ENCODE peak calls at places on chromosomes 6 and 20, in ten cellular contexts. One of them, this sample, is unnamed.

GRCh38 chr6:88238065-88238464 is 71.9 kb upstream of the CNR1 start:
- DNase-seq in cardiac fibroblast: peak
- DNase-seq in fibroblast of pulmonary artery: peak
- DNase-seq in T follicular helper cell: no peak
- DNase-seq in IMR-90: no peak
- DNase-seq in HFFc6: no peak
- DNase-seq in tibial artery: no peak
- DNase-seq in sigmoid colon: no peak
- DNase-seq in DMS 273 treated with DMSO at 0.1 percent for 48 hours: peak
- DNase-seq in lung microvascular endothelial cell: peak
- DNase-seq in this sample: no peak

GRCh38 chr6:138240476-138241245 is 22.4 kb upstream of the PBOV1 start:
- DNase-seq in cardiac fibroblast: peak
- DNase-seq in fibroblast of pulmonary artery: no peak
- DNase-seq in T follicular helper cell: no peak
- DNase-seq in IMR-90: no peak
- DNase-seq in HFFc6: peak
- DNase-seq in tibial artery: no peak
- DNase-seq in sigmoid colon: no peak
- DNase-seq in DMS 273 treated with DMSO at 0.1 percent for 48 hours: peak
- DNase-seq in lung microvascular endothelial cell: no peak
- DNase-seq in this sample: no peak

GRCh38 chr6:83474309-83474708 is 38.0 kb upstream of the PRSS35 start:
- DNase-seq in cardiac fibroblast: peak
- DNase-seq in fibroblast of pulmonary artery: peak
- DNase-seq in T follicular helper cell: no peak
- DNase-seq in IMR-90: peak
- DNase-seq in HFFc6: no peak
- DNase-seq in tibial artery: no peak
- DNase-seq in sigmoid colon: no peak
- DNase-seq in DMS 273 treated with DMSO at 0.1 percent for 48 hours: no peak
- DNase-seq in lung microvascular endothelial cell: peak
- DNase-seq in this sample: no peak

GRCh38 chr6:107847844-107848802 is 24.0 kb upstream of the SCML4 start:
- DNase-seq in cardiac fibroblast: peak
- DNase-seq in fibroblast of pulmonary artery: peak
- DNase-seq in T follicular helper cell: peak
- DNase-seq in IMR-90: peak
- DNase-seq in HFFc6: peak
- DNase-seq in tibial artery: peak
- DNase-seq in sigmoid colon: peak
- DNase-seq in DMS 273 treated with DMSO at 0.1 percent for 48 hours: peak
- DNase-seq in lung microvascular endothelial cell: peak
- DNase-seq in this sample: peak

GRCh38 chr6:52361945-52362442 is at the start of gene PAQR8:
- DNase-seq in cardiac fibroblast: peak
- DNase-seq in fibroblast of pulmonary artery: peak
- DNase-seq in T follicular helper cell: peak
- DNase-seq in IMR-90: peak
- DNase-seq in HFFc6: peak
- DNase-seq in tibial artery: peak
- DNase-seq in sigmoid colon: peak
- DNase-seq in DMS 273 treated with DMSO at 0.1 percent for 48 hours: no peak
- DNase-seq in lung microvascular endothelial cell: peak
- DNase-seq in this sample: peak

GRCh38 chr6:106916891-106917290 is 57.6 kb downstream of the CD24 start:
- DNase-seq in cardiac fibroblast: no peak
- DNase-seq in fibroblast of pulmonary artery: no peak
- DNase-seq in T follicular helper cell: no peak
- DNase-seq in IMR-90: no peak
- DNase-seq in HFFc6: no peak
- DNase-seq in tibial artery: no peak
- DNase-seq in sigmoid colon: no peak
- DNase-seq in DMS 273 treated with DMSO at 0.1 percent for 48 hours: no peak
- DNase-seq in lung microvascular endothelial cell: no peak
- DNase-seq in this sample: no peak

GRCh38 chr6:30727920-30728605 is 7.9 kb downstream of the TUBB start:
- DNase-seq in cardiac fibroblast: peak
- DNase-seq in fibroblast of pulmonary artery: peak
- DNase-seq in T follicular helper cell: no peak
- DNase-seq in IMR-90: peak
- DNase-seq in HFFc6: peak
- DNase-seq in tibial artery: no peak
- DNase-seq in sigmoid colon: no peak
- DNase-seq in DMS 273 treated with DMSO at 0.1 percent for 48 hours: no peak
- DNase-seq in lung microvascular endothelial cell: no peak
- DNase-seq in this sample: no peak

GRCh38 chr6:4606016-4606415 is 170.2 kb upstream of the CDYL start:
- DNase-seq in cardiac fibroblast: no peak
- DNase-seq in fibroblast of pulmonary artery: no peak
- DNase-seq in T follicular helper cell: no peak
- DNase-seq in IMR-90: no peak
- DNase-seq in HFFc6: no peak
- DNase-seq in tibial artery: no peak
- DNase-seq in sigmoid colon: no peak
- DNase-seq in DMS 273 treated with DMSO at 0.1 percent for 48 hours: no peak
- DNase-seq in lung microvascular endothelial cell: no peak
- DNase-seq in this sample: no peak

GRCh38 chr6:113939825-113940224 is 31.1 kb downstream of the HDAC2 start:
- DNase-seq in cardiac fibroblast: no peak
- DNase-seq in fibroblast of pulmonary artery: no peak
- DNase-seq in T follicular helper cell: no peak
- DNase-seq in IMR-90: no peak
- DNase-seq in HFFc6: no peak
- DNase-seq in tibial artery: no peak
- DNase-seq in sigmoid colon: no peak
- DNase-seq in DMS 273 treated with DMSO at 0.1 percent for 48 hours: no peak
- DNase-seq in lung microvascular endothelial cell: no peak
- DNase-seq in this sample: no peak

GRCh38 chr6:11231564-11232176 is 798 bp downstream of the NEDD9 start:
- DNase-seq in cardiac fibroblast: peak
- DNase-seq in fibroblast of pulmonary artery: peak
- DNase-seq in T follicular helper cell: no peak
- DNase-seq in IMR-90: no peak
- DNase-seq in HFFc6: no peak
- DNase-seq in tibial artery: no peak
- DNase-seq in sigmoid colon: no peak
- DNase-seq in DMS 273 treated with DMSO at 0.1 percent for 48 hours: no peak
- DNase-seq in lung microvascular endothelial cell: peak
- DNase-seq in this sample: no peak

GRCh38 chr6:40912158-40912946 is 126.7 kb downstream of the UNC5CL start:
- DNase-seq in cardiac fibroblast: peak
- DNase-seq in fibroblast of pulmonary artery: peak
- DNase-seq in T follicular helper cell: no peak
- DNase-seq in IMR-90: no peak
- DNase-seq in HFFc6: no peak
- DNase-seq in tibial artery: no peak
- DNase-seq in sigmoid colon: no peak
- DNase-seq in DMS 273 treated with DMSO at 0.1 percent for 48 hours: peak
- DNase-seq in lung microvascular endothelial cell: peak
- DNase-seq in this sample: peak

GRCh38 chr20:1841554-1842140 is 53.6 kb upstream of the SIRPA start:
- DNase-seq in cardiac fibroblast: no peak
- DNase-seq in fibroblast of pulmonary artery: peak
- DNase-seq in T follicular helper cell: no peak
- DNase-seq in IMR-90: peak
- DNase-seq in HFFc6: no peak
- DNase-seq in tibial artery: no peak
- DNase-seq in sigmoid colon: peak
- DNase-seq in DMS 273 treated with DMSO at 0.1 percent for 48 hours: no peak
- DNase-seq in lung microvascular endothelial cell: no peak
- DNase-seq in this sample: no peak

GRCh38 chr20:17394411-17394810 is 136.8 kb downstream of the BFSP1 start:
- DNase-seq in cardiac fibroblast: no peak
- DNase-seq in fibroblast of pulmonary artery: no peak
- DNase-seq in T follicular helper cell: no peak
- DNase-seq in IMR-90: no peak
- DNase-seq in HFFc6: no peak
- DNase-seq in tibial artery: no peak
- DNase-seq in sigmoid colon: no peak
- DNase-seq in DMS 273 treated with DMSO at 0.1 percent for 48 hours: no peak
- DNase-seq in lung microvascular endothelial cell: no peak
- DNase-seq in this sample: no peak

GRCh38 chr6:43980004-43980795 is 147.1 kb downstream of the MRPL14 start:
- DNase-seq in cardiac fibroblast: no peak
- DNase-seq in fibroblast of pulmonary artery: no peak
- DNase-seq in T follicular helper cell: no peak
- DNase-seq in IMR-90: no peak
- DNase-seq in HFFc6: no peak
- DNase-seq in tibial artery: peak
- DNase-seq in sigmoid colon: peak
- DNase-seq in DMS 273 treated with DMSO at 0.1 percent for 48 hours: no peak
- DNase-seq in lung microvascular endothelial cell: no peak
- DNase-seq in this sample: no peak

GRCh38 chr6:1916334-1916985 is 306.7 kb downstream of the FOXC1 start:
- DNase-seq in cardiac fibroblast: peak
- DNase-seq in fibroblast of pulmonary artery: peak
- DNase-seq in T follicular helper cell: no peak
- DNase-seq in IMR-90: peak
- DNase-seq in HFFc6: peak
- DNase-seq in tibial artery: no peak
- DNase-seq in sigmoid colon: no peak
- DNase-seq in DMS 273 treated with DMSO at 0.1 percent for 48 hours: no peak
- DNase-seq in lung microvascular endothelial cell: no peak
- DNase-seq in this sample: no peak

GRCh38 chr20:6613280-6613861 is 154.1 kb upstream of the BMP2 start:
- DNase-seq in cardiac fibroblast: no peak
- DNase-seq in fibroblast of pulmonary artery: no peak
- DNase-seq in T follicular helper cell: no peak
- DNase-seq in IMR-90: no peak
- DNase-seq in HFFc6: no peak
- DNase-seq in tibial artery: no peak
- DNase-seq in sigmoid colon: no peak
- DNase-seq in DMS 273 treated with DMSO at 0.1 percent for 48 hours: no peak
- DNase-seq in lung microvascular endothelial cell: no peak
- DNase-seq in this sample: no peak